ENCODE peak calls at places on chromosomes 1 and 21, in nine cellular contexts. W is epithelial cell of esophagus, Z is mammary epithelial cell, I is endothelial cell, O is astrocyte, S is transverse colon, A is GM23338, B is omental fat pad, L is fibroblast of the aortic adventitia. T is an unnamed sample.
A peak's percentile ranks its signal among the peaks of the same experiment; 100 is the strongest.

GRCh38 chr21:43820466-43820865 is 31.1 kb downstream of the RRP1 start:
- DNase-seq in W (no peak), Z (no peak), I (no peak), O (no peak), S (no peak), A (no peak), B (no peak), L (no peak), T (no peak)

GRCh38 chr1:46171872-46172271 is 3.0 kb upstream of the TSPAN1 start:
- DNase-seq in W (peak; percentile 71), Z (peak; percentile 58), I (no peak), O (no peak), S (peak; percentile 56), A (peak; percentile 41), B (no peak), L (no peak), T (peak; percentile 63)

GRCh38 chr1:196970182-196970581 is 7.2 kb upstream of the CFHR5 start:
- DNase-seq in W (no peak), Z (no peak), I (no peak), O (no peak), S (no peak), A (no peak), B (no peak), L (no peak), T (no peak)

GRCh38 chr1:33349778-33350610 is 29.1 kb upstream of the A3GALT2 start:
- DNase-seq in W (peak; percentile 80), Z (peak; percentile 72), I (peak; percentile 82), O (peak; percentile 47), S (peak; percentile 89), A (peak; percentile 87), B (peak; percentile 47), L (peak; percentile 64), T (peak; percentile 82)

GRCh38 chr1:177873238-177873637 is 96.6 kb downstream of the SEC16B start:
- DNase-seq in W (peak; percentile 92), Z (peak; percentile 90), I (no peak), O (peak; percentile 94), S (no peak), A (no peak), B (no peak), L (peak; percentile 87), T (no peak)

GRCh38 chr1:232767381-232768074 is 37.7 kb upstream of the MAP10 start:
- DNase-seq in W (peak; percentile 90), Z (peak; percentile 78), I (no peak), O (peak; percentile 87), S (peak; percentile 82), A (no peak), B (no peak), L (peak; percentile 72), T (no peak)

GRCh38 chr1:51421961-51422360 is 91.6 kb upstream of the TTC39A start:
- DNase-seq in W (peak; percentile 40), Z (peak; percentile 25), I (no peak), O (peak; percentile 58), S (no peak), A (peak; percentile 93), B (no peak), L (peak; percentile 84), T (no peak)

GRCh38 chr21:29194847-29195246 is 64.4 kb downstream of the MAP3K7CL start:
- DNase-seq in W (no peak), Z (no peak), I (no peak), O (no peak), S (no peak), A (no peak), B (no peak), L (no peak), T (no peak)

GRCh38 chr1:55420866-55421265 is 205.7 kb upstream of the USP24 start:
- DNase-seq in W (no peak), Z (no peak), I (no peak), O (peak; percentile 31), S (no peak), A (no peak), B (no peak), L (peak; percentile 52), T (no peak)

GRCh38 chr1:231937013-231937754 is 310.6 kb downstream of the DISC1 start:
- DNase-seq in W (no peak), Z (no peak), I (no peak), O (no peak), S (no peak), A (no peak), B (no peak), L (no peak), T (no peak)

GRCh38 chr1:244603498-244603897 is 49.4 kb upstream of the DESI2 start:
- DNase-seq in W (peak; percentile 38), Z (peak; percentile 23), I (no peak), O (no peak), S (no peak), A (peak; percentile 56), B (no peak), L (peak; percentile 62), T (no peak)

GRCh38 chr21:45947296-45947695 is 34.3 kb upstream of the COL6A1 start:
- DNase-seq in W (no peak), Z (no peak), I (no peak), O (no peak), S (no peak), A (no peak), B (no peak), L (no peak), T (no peak)

GRCh38 chr1:97143236-97143882 is 421.8 kb downstream of the PTBP2 start:
- DNase-seq in W (peak; percentile 73), Z (peak; percentile 64), I (no peak), O (peak; percentile 75), S (no peak), A (no peak), B (no peak), L (peak; percentile 68), T (no peak)

GRCh38 chr21:30391615-30392014 is 4.2 kb upstream of the KRTAP13-1 start:
- DNase-seq in W (no peak), Z (no peak), I (no peak), O (no peak), S (no peak), A (no peak), B (no peak), L (no peak), T (no peak)

GRCh38 chr1:186682721-186683120 is 2.5 kb upstream of the PTGS2 start:
- DNase-seq in W (peak; percentile 30), Z (no peak), I (no peak), O (peak; percentile 8), S (no peak), A (peak; percentile 14), B (no peak), L (peak; percentile 86), T (no peak)
- TF ChIP-seq CTCF in W (peak; percentile 38), Z (peak; percentile 14), I (no peak), O (peak; percentile 13), S (no peak), A (no peak), B (no peak), L (peak; percentile 55), T (no peak)

DNA sequence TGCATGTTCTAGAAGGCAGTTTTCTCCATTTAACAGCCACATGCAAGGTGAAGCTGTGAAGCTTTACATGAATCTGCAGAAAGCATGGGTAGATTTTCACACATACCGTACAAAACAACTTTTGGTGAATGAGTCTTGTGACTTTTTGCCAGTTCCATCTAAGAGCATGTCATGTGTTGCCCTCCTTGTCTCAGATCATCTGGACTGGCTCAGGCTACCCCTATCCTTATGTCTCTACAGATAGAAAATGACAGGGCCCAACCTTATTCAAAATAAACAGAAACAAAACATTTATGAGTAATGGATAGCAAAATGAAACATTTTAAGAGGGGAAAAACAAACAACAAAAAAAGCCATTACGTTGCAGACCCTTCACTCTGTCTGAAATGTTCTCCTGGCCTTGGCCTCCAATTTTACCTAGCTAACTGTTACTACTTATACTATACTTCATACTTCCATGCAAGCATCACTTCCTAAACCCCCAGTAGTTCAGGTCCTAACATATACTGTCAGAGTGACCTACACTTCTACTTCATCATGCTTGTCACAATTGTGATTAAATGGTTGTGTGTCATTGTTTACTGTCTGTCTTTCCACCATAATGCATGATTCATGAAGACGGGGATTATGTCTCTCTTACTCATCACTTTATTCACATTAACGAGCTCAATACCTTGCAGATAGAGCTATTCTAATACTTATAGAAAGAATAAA is 39.0 kb downstream of the LRRC8C start:
- DNase-seq in W (peak; percentile 93), Z (peak; percentile 86), I (no peak), O (peak; percentile 58), S (no peak), A (no peak), B (no peak), L (no peak), T (no peak)
- TF ChIP-seq CTCF in W (no peak), Z (no peak), I (no peak), O (no peak), S (no peak), A (no peak), B (no peak), L (no peak), T (no peak)

GRCh38 chr21:25350056-25350455 is 257.2 kb downstream of the MRPL39 start:
- DNase-seq in W (peak; percentile 25), Z (no peak), I (peak; percentile 31), O (no peak), S (no peak), A (peak; percentile 80), B (no peak), L (peak; percentile 66), T (no peak)
- TF ChIP-seq CTCF in W (peak; percentile 54), Z (no peak), I (peak; percentile 60), O (peak; percentile 71), S (no peak), A (peak; percentile 71), B (no peak), L (peak; percentile 74), T (no peak)

GRCh38 chr1:223161321-223161720 is 18.3 kb upstream of the TLR5 start:
- DNase-seq in W (no peak), Z (no peak), I (no peak), O (no peak), S (no peak), A (peak; percentile 56), B (no peak), L (no peak), T (no peak)

GRCh38 chr1:223153177-223154119 is 10.4 kb upstream of the TLR5 start:
- DNase-seq in W (no peak), Z (no peak), I (no peak), O (peak; percentile 51), S (no peak), A (no peak), B (no peak), L (peak; percentile 34), T (no peak)

GRCh38 chr1:223155153-223155552 is 12.1 kb upstream of the TLR5 start:
- DNase-seq in W (no peak), Z (no peak), I (no peak), O (no peak), S (no peak), A (no peak), B (no peak), L (no peak), T (no peak)

GRCh38 chr1:223152399-223152798 is 9.4 kb upstream of the TLR5 start:
- DNase-seq in W (no peak), Z (no peak), I (no peak), O (no peak), S (no peak), A (no peak), B (no peak), L (no peak), T (no peak)

GRCh38 chr1:223156343-223156742 is 13.3 kb upstream of the TLR5 start:
- DNase-seq in W (no peak), Z (no peak), I (no peak), O (no peak), S (no peak), A (no peak), B (no peak), L (no peak), T (no peak)
- TF ChIP-seq CTCF in W (no peak), Z (no peak), I (no peak), O (no peak), S (no peak), A (no peak), B (no peak), L (no peak), T (no peak)

T was measured in mesothelial cell of epicardium.